ENCODE peak calls at places on chromosomes 13 and 19, in five cellular contexts. One of them, this sample, is unnamed.

GRCh38 chr13:74644239-74644638 is 510.0 kb upstream of the KLF12 start:
- DNase-seq in left cardiac atrium: no peak
- DNase-seq in COR-L47: no peak
- DNase-seq in transverse colon: no peak
- DNase-seq in HS-5: no peak
- DNase-seq in this sample: no peak

GRCh38 chr13:98187155-98187726 is 10.2 kb upstream of the RNF113B start:
- DNase-seq in left cardiac atrium: no peak
- DNase-seq in COR-L47: no peak
- DNase-seq in transverse colon: no peak
- DNase-seq in HS-5: no peak
- DNase-seq in this sample: no peak

GRCh38 chr13:38002596-38002995 is 133.0 kb upstream of the TRPC4 start:
- DNase-seq in left cardiac atrium: no peak
- DNase-seq in COR-L47: no peak
- DNase-seq in transverse colon: no peak
- DNase-seq in HS-5: no peak
- DNase-seq in this sample: no peak

GRCh38 chr13:72204291-72204690 is 337.3 kb upstream of the DACH1 start:
- DNase-seq in left cardiac atrium: no peak
- DNase-seq in COR-L47: no peak
- DNase-seq in transverse colon: no peak
- DNase-seq in HS-5: peak
- DNase-seq in this sample: no peak

GRCh38 chr19:31955061-31955460 is 390.3 kb upstream of the ZNF507 start:
- DNase-seq in left cardiac atrium: no peak
- DNase-seq in COR-L47: no peak
- DNase-seq in transverse colon: no peak
- DNase-seq in HS-5: no peak
- DNase-seq in this sample: no peak

GRCh38 chr19:33100894-33101644 is 20.1 kb downstream of the GPATCH1 start:
- DNase-seq in left cardiac atrium: no peak
- DNase-seq in COR-L47: no peak
- DNase-seq in transverse colon: peak
- DNase-seq in HS-5: no peak
- DNase-seq in this sample: no peak

GRCh38 chr13:48749699-48750473 is 96.2 kb downstream of the CYSLTR2 start:
- DNase-seq in left cardiac atrium: peak
- DNase-seq in COR-L47: no peak
- DNase-seq in transverse colon: peak
- DNase-seq in HS-5: peak
- DNase-seq in this sample: peak

GRCh38 chr19:18440936-18441803 is 3.2 kb upstream of the ISYNA1 start:
- DNase-seq in left cardiac atrium: no peak
- DNase-seq in COR-L47: no peak
- DNase-seq in transverse colon: no peak
- DNase-seq in HS-5: no peak
- DNase-seq in this sample: no peak

GRCh38 chr13:113806104-113806471 is 47.1 kb downstream of the TMEM255B start:
- DNase-seq in left cardiac atrium: peak
- DNase-seq in COR-L47: no peak
- DNase-seq in transverse colon: no peak
- DNase-seq in HS-5: no peak
- DNase-seq in this sample: peak

GRCh38 chr13:98457053-98457452 is 119.9 kb downstream of the STK24 start:
- DNase-seq in left cardiac atrium: peak
- DNase-seq in COR-L47: no peak
- DNase-seq in transverse colon: no peak
- DNase-seq in HS-5: no peak
- DNase-seq in this sample: no peak

GRCh38 chr19:52138614-52139290 is 986 bp downstream of the ZNF616 start:
- DNase-seq in left cardiac atrium: peak
- DNase-seq in COR-L47: peak
- DNase-seq in transverse colon: peak
- DNase-seq in HS-5: peak
- DNase-seq in this sample: no peak

GRCh38 chr13:51955281-51955771 is 55.9 kb downstream of the ATP7B start:
- DNase-seq in left cardiac atrium: no peak
- DNase-seq in COR-L47: peak
- DNase-seq in transverse colon: peak
- DNase-seq in HS-5: no peak
- DNase-seq in this sample: no peak

GRCh38 chr13:33401238-33401637 is 115.7 kb upstream of the STARD13 start:
- DNase-seq in left cardiac atrium: peak
- DNase-seq in COR-L47: peak
- DNase-seq in transverse colon: peak
- DNase-seq in HS-5: no peak
- DNase-seq in this sample: peak

GRCh38 chr19:34838248-34838647 is 65.2 kb upstream of the ZNF599 start:
- DNase-seq in left cardiac atrium: no peak
- DNase-seq in COR-L47: no peak
- DNase-seq in transverse colon: no peak
- DNase-seq in HS-5: no peak
- DNase-seq in this sample: no peak

GRCh38 chr13:24165746-24166145 is 5.2 kb downstream of the SPATA13 start:
- DNase-seq in left cardiac atrium: no peak
- DNase-seq in COR-L47: no peak
- DNase-seq in transverse colon: no peak
- DNase-seq in HS-5: no peak
- DNase-seq in this sample: no peak

GRCh38 chr13:106083620-106084350 is 451.7 kb downstream of the EFNB2 start:
- DNase-seq in left cardiac atrium: no peak
- DNase-seq in COR-L47: peak
- DNase-seq in transverse colon: peak
- DNase-seq in HS-5: no peak
- DNase-seq in this sample: no peak

This sample was measured in Right ventricle myocardium inferior.